ENCODE peak calls at places on chromosomes 2 and 18, in five cellular contexts. T is heart left ventricle; U is left lobe of liver; M is CD4-positive, alpha-beta T cell; F is NCI-H510A. I is an unnamed sample.

GRCh38 chr2:86700705-86701104 is 19.4 kb upstream of the RMND5A start:
- DNase-seq in F (no peak), U (no peak), T (no peak), M (no peak), I (no peak)

GRCh38 chr2:9565436-9566153 is 10.0 kb upstream of the ADAM17 start:
- DNase-seq in U (no peak), M (no peak), F (no peak), T (no peak), I (no peak)

GRCh38 chr2:44836174-44836573 is 105.3 kb upstream of the SIX3 start:
- DNase-seq in M (no peak), U (no peak), F (no peak), T (no peak), I (no peak)

GRCh38 chr2:48613211-48613610 is 4.4 kb upstream of the GTF2A1L start:
- DNase-seq in F (no peak), M (no peak), U (no peak), T (no peak), I (no peak)

GRCh38 chr2:241849616-241850543 is 8.8 kb downstream of the PDCD1 start:
- DNase-seq in F (no peak), U (peak), M (no peak), T (peak), I (no peak)

GRCh38 chr2:10709290-10709939 is 12.0 kb upstream of the ATP6V1C2 start:
- DNase-seq in T (no peak), U (no peak), F (peak), M (no peak), I (no peak)

GRCh38 chr2:170929686-170930050 is 615 bp downstream of the GORASP2 start:
- DNase-seq in F (peak), U (peak), T (peak), M (peak), I (peak)

GRCh38 chr2:210428415-210429179 is 48.0 kb downstream of the LANCL1 start:
- DNase-seq in F (no peak), U (no peak), T (no peak), M (no peak), I (no peak)

GRCh38 chr2:170019060-170019805 is 158.7 kb upstream of the MYO3B start:
- DNase-seq in F (no peak), T (no peak), U (no peak), M (no peak), I (no peak)

GRCh38 chr2:70870790-70871189 is 35.2 kb upstream of the CD207 start:
- DNase-seq in M (no peak), F (no peak), U (no peak), T (no peak), I (no peak)

GRCh38 chr18:318791-319291 is 51.0 kb upstream of the THOC1 start:
- DNase-seq in M (no peak), U (no peak), F (no peak), T (no peak), I (no peak)

GRCh38 chr2:15730545-15731212 is 139.0 kb downstream of the DDX1 start:
- DNase-seq in U (peak), M (no peak), F (peak), T (peak), I (no peak)

GRCh38 chr18:41753826-41754225 is 201.2 kb upstream of the PIK3C3 start:
- DNase-seq in F (no peak), U (no peak), M (no peak), T (no peak), I (no peak)

GRCh38 chr2:238657132-238658053 is 190.5 kb upstream of the TWIST2 start:
- DNase-seq in F (no peak), M (no peak), T (no peak), U (no peak), I (no peak)

GRCh38 chr18:59865241-59865986 is 34.4 kb upstream of the PMAIP1 start:
- DNase-seq in F (no peak), T (no peak), M (no peak), U (no peak), I (no peak)

GRCh38 chr2:32235315-32235714 is 29.4 kb downstream of the NLRC4 start:
- DNase-seq in U (no peak), M (no peak), F (no peak), T (no peak), I (no peak)

GRCh38 chr18:2657788-2658458 is 2.4 kb downstream of the SMCHD1 start:
- DNase-seq in M (no peak), T (no peak), F (no peak), U (no peak), I (no peak)

GRCh38 chr2:130372055-130372832 is 16.4 kb downstream of the PTPN18 start:
- DNase-seq in M (peak), U (peak), F (peak), T (peak), I (peak)

GRCh38 chr2:11829324-11829946 is 83.0 kb downstream of the LPIN1 start:
- DNase-seq in T (peak), U (peak), M (peak), F (peak), I (peak)

GRCh38 chr2:106534471-106534870 is 47.3 kb downstream of the CD8B2 start:
- DNase-seq in M (no peak), T (no peak), U (no peak), F (no peak), I (no peak)

GRCh38 chr18:79601234-79601633 is 78.4 kb upstream of the CTDP1 start:
- DNase-seq in M (no peak), U (no peak), F (no peak), T (no peak), I (no peak)

GRCh38 chr2:38016177-38016576 is 59.8 kb downstream of the CYP1B1 start:
- DNase-seq in M (no peak), T (no peak), F (no peak), U (no peak), I (no peak)

I was measured in T-helper 22 cell.